ENCODE peak calls at places on chromosome 22, in eight cellular contexts. K is stomach, P is HCT116, Z is breast epithelium, F is transverse colon, L is GM23338, B is prostate gland, C is SK-N-SH. J is an unnamed sample.

GRCh38 chr22:17988800-17989513 is 35.4 kb downstream of the MICAL3 start:
- DNase-seq in K (no peak), P (no peak), Z (no peak), F (no peak), L (no peak), B (no peak), C (no peak), J (no peak)

GRCh38 chr22:17922925-17923898 is 101.1 kb downstream of the MICAL3 start:
- DNase-seq in K (no peak), P (no peak), Z (peak; percentile 55), F (no peak), L (no peak), B (no peak), C (no peak), J (no peak)

GRCh38 chr22:47218671-47219070 is 456.2 kb downstream of the TBC1D22A start:
- DNase-seq in K (peak; percentile 13), P (no peak), Z (peak; percentile 3), F (no peak), L (no peak), B (no peak), C (no peak), J (no peak)

GRCh38 chr22:23187871-23188700 is 7.8 kb downstream of the BCR start:
- DNase-seq in K (no peak), P (no peak), Z (no peak), F (no peak), L (no peak), B (no peak), C (no peak), J (no peak)

GRCh38 chr22:47736166-47737034 is 974.0 kb downstream of the TBC1D22A start:
- DNase-seq in K (no peak), P (no peak), Z (no peak), F (no peak), L (no peak), B (peak; percentile 17), C (no peak), J (no peak)

GRCh38 chr22:22342697-22343602 is 98.4 kb downstream of the VPREB1 start:
- DNase-seq in K (peak; percentile 81), P (peak; percentile 77), Z (peak; percentile 49), F (peak; percentile 86), L (peak; percentile 98), B (peak; percentile 23), C (peak; percentile 50), J (no peak)

GRCh38 chr22:47328550-47329243 is 566.2 kb downstream of the TBC1D22A start:
- DNase-seq in K (no peak), P (peak; percentile 95), Z (no peak), F (no peak), L (no peak), B (no peak), C (peak; percentile 34), J (no peak)

GRCh38 chr22:34804588-34804987 is 261.4 kb upstream of the ISX start:
- DNase-seq in K (no peak), P (no peak), Z (no peak), F (no peak), L (peak; percentile 62), B (no peak), C (no peak), J (no peak)

GRCh38 chr22:29062286-29062949 is 787 bp upstream of the C22orf31 start:
- DNase-seq in K (no peak), P (no peak), Z (peak; percentile 55), F (no peak), L (peak; percentile 69), B (no peak), C (no peak), J (no peak)

GRCh38 chr22:44351685-44352377 is 39.1 kb upstream of the SHISAL1 start:
- DNase-seq in K (no peak), P (no peak), Z (no peak), F (peak; percentile 54), L (peak; percentile 70), B (peak; percentile 14), C (peak; percentile 49), J (no peak)

GRCh38 chr22:50271519-50271970 is 1.4 kb upstream of the MAPK11 start:
- DNase-seq in K (peak; percentile 77), P (no peak), Z (no peak), F (peak; percentile 75), L (peak; percentile 69), B (peak; percentile 45), C (peak; percentile 93), J (no peak)

GRCh38 chr22:40257979-40258378 is 80.3 kb downstream of the TNRC6B start:
- DNase-seq in K (no peak), P (no peak), Z (no peak), F (no peak), L (no peak), B (no peak), C (no peak), J (no peak)

GRCh38 chr22:23138584-23139469 is 3.0 kb downstream of the RSPH14 start:
- DNase-seq in K (no peak), P (no peak), Z (no peak), F (no peak), L (no peak), B (peak; percentile 52), C (no peak), J (no peak)

GRCh38 chr22:18955696-18956095 is 19.6 kb upstream of the PRODH start:
- DNase-seq in K (no peak), P (no peak), Z (no peak), F (no peak), L (no peak), B (no peak), C (no peak), J (no peak)

GRCh38 chr22:21818487-21819182 is 48.8 kb downstream of the MAPK1 start:
- DNase-seq in K (no peak), P (no peak), Z (no peak), F (no peak), L (peak; percentile 55), B (no peak), C (no peak), J (no peak)

GRCh38 chr22:41397143-41397811 is 15.5 kb downstream of the TEF start:
- DNase-seq in K (no peak), P (no peak), Z (no peak), F (peak; percentile 76), L (no peak), B (no peak), C (no peak), J (no peak)

GRCh38 chr22:48071828-48072227 is 1309.4 kb downstream of the TBC1D22A start:
- DNase-seq in K (no peak), P (no peak), Z (no peak), F (no peak), L (no peak), B (no peak), C (no peak), J (no peak)

GRCh38 chr22:17512960-17513359 is 50.3 kb upstream of the SLC25A18 start:
- DNase-seq in K (no peak), P (no peak), Z (no peak), F (no peak), L (no peak), B (no peak), C (no peak), J (no peak)

GRCh38 chr22:48784701-48785503 is 1042.8 kb downstream of the BRD1 start:
- DNase-seq in K (no peak), P (no peak), Z (no peak), F (no peak), L (no peak), B (no peak), C (no peak), J (peak; percentile 49)

GRCh38 chr22:31723699-31724098 is 26.2 kb downstream of the PRR14L start:
- DNase-seq in K (no peak), P (no peak), Z (no peak), F (no peak), L (no peak), B (no peak), C (no peak), J (no peak)

GRCh38 chr22:35552186-35552842 is 11.7 kb downstream of the RASD2 start:
- DNase-seq in K (no peak), P (peak; percentile 42), Z (no peak), F (peak; percentile 50), L (peak; percentile 86), B (no peak), C (peak; percentile 87), J (no peak)

GRCh38 chr22:44088976-44089570 is 65.0 kb downstream of the PARVB start:
- DNase-seq in K (no peak), P (no peak), Z (peak; percentile 37), F (peak; percentile 22), L (no peak), B (peak; percentile 54), C (no peak), J (no peak)

GRCh38 chr22:46055176-46055850 is 78.4 kb upstream of the WNT7B start:
- DNase-seq in K (peak; percentile 72), P (no peak), Z (peak; percentile 80), F (peak; percentile 79), L (no peak), B (no peak), C (peak; percentile 51), J (no peak)

DNA sequence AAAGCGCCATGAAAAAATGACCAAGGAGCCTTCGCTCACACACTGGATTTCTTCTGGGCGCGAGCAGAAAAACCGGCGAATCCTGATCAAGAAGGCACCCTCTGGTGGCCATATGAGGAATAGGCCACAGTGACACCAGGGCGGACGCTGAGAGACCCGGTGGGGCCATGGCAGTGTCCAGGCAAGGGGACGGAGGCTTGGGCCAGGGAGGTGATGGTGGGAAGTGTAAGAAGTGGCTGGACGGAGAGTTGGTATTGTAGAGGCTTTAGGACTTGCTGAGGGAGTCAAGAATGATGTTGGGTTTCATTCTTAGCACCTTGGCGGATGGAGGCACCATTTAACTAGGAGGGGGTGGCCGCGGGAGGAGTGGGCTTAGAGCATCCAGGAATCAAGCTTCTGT is 16.9 kb upstream of the RAC2 start:
- DNase-seq in K (peak; percentile 67), P (peak; percentile 45), Z (no peak), F (peak; percentile 63), L (peak; percentile 87), B (peak; percentile 27), C (peak; percentile 84), J (no peak)
- H3K4me3 ChIP-seq in K (no peak overlapping the region), P (no peak overlapping the region), Z (no peak overlapping the region), F (no peak overlapping the region), L (no peak overlapping the region), B (no peak overlapping the region), C (peak overlapping the region; percentile 16), J (no peak overlapping the region)

GRCh38 chr22:26409705-26410376 is 19.2 kb upstream of the ASPHD2 start:
- DNase-seq in K (no peak), P (no peak), Z (no peak), F (no peak), L (no peak), B (no peak), C (no peak), J (no peak)
- TF ChIP-seq POLR2AphosphoS5 in K (no peak), P (no peak), Z (no peak), F (no peak), L (no peak), B (no peak), C (no peak), J (no peak)

GRCh38 chr22:20028855-20029549 is 8.1 kb downstream of the TANGO2 start:
- DNase-seq in K (no peak), P (no peak), Z (no peak), F (no peak), L (no peak), B (no peak), C (no peak), J (no peak)
- H3K4me1 ChIP-seq in K (peaks cover 47% of the 10 kb centered on the region), P (peaks cover 14% of the 10 kb centered on the region), Z (peaks cover 6% of the 10 kb centered on the region), F (no peaks in the 10 kb centered on the region), L (no peaks in the 10 kb centered on the region), B (no peaks in the 10 kb centered on the region), C (peaks cover 32% of the 10 kb centered on the region), J (peaks cover 17% of the 10 kb centered on the region)

DNA sequence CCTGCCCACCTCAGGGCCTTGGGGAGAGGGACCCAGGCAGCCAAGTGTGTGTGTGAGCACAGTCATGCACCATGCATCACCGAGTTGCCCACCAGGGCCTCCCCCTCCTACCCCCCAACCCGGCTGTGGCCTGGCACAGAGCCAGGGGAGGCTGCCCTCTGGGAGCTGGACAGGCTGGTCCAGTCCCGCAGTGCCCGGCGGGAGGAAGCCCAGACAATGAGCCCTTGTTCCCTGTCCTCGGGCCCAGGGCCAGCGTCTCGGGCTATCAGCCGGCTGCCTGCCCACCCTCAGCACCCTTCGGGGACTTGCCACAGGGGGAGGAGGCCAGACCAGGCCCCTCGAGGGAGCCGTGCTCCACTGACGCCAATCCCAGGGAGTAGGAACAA is 4.5 kb downstream of the LRRC75B start:
- DNase-seq in K (peak; percentile 78), P (no peak), Z (no peak), F (no peak), L (no peak), B (peak; percentile 57), C (peak; percentile 68), J (no peak)
- H3K4me3 ChIP-seq in K (no peak overlapping the region), P (no peak overlapping the region), Z (no peak overlapping the region), F (no peak overlapping the region), L (no peak overlapping the region), B (no peak overlapping the region), C (no peak overlapping the region), J (no peak overlapping the region)

J was measured in vagina.